ENCODE peak calls at places on chromosome 11, in ten cellular contexts. O is spleen, E is IMR-90, V is stomach, J is Peyer's patch, U is ovary, X is esophagus squamous epithelium, D is body of pancreas, P is H1, Z is uterus. I is an unnamed sample. For H3K9me3, the result is how much of the 10 kb centered on the place peaks cover.

GRCh38 chr11:44601471-44602370 is 36.3 kb downstream of the CD82 start:
- DNase-seq in E (no peak), V (no peak), D (no peak), U (no peak), O (peak), P (no peak), J (peak), Z (no peak), X (no peak), I (no peak)

GRCh38 chr11:14373941-14374646 is 15.1 kb upstream of the RRAS2 start:
- DNase-seq in J (no peak), U (no peak), Z (peak), E (peak), X (no peak), D (peak), V (peak), P (no peak), O (no peak), I (peak)

GRCh38 chr11:91435694-91436375 is 788.8 kb upstream of the FAT3 start:
- DNase-seq in V (peak), J (no peak), U (no peak), E (no peak), Z (no peak), X (no peak), O (no peak), P (peak), D (no peak), I (no peak)

GRCh38 chr11:111454561-111455192 is 57.5 kb downstream of the BTG4 start:
- DNase-seq in D (no peak), E (peak), U (no peak), O (no peak), X (no peak), J (no peak), Z (no peak), P (no peak), V (no peak), I (peak)

GRCh38 chr11:27296406-27296994 is 66.5 kb downstream of the CCDC34 start:
- DNase-seq in D (no peak), V (no peak), U (no peak), O (no peak), X (no peak), Z (no peak), J (no peak), P (no peak), E (peak), I (no peak)

GRCh38 chr11:2223153-2223794 is 47.1 kb downstream of the ASCL2 start:
- DNase-seq in E (no peak), X (no peak), V (no peak), D (no peak), U (no peak), J (no peak), Z (no peak), O (no peak), P (no peak), I (no peak)

GRCh38 chr11:43957571-43957970 is 15.1 kb downstream of the C11orf96 start:
- DNase-seq in U (no peak), X (no peak), Z (no peak), J (no peak), D (no peak), O (no peak), V (no peak), E (no peak), P (no peak), I (no peak)

GRCh38 chr11:37313266-37313665 is 715.2 kb upstream of the RAG2 start:
- DNase-seq in D (no peak), X (no peak), V (no peak), E (no peak), P (no peak), O (no peak), U (no peak), Z (no peak), J (no peak), I (no peak)

GRCh38 chr11:129372609-129373488 is 2.8 kb upstream of the BARX2 start:
- DNase-seq in O (no peak), U (no peak), E (no peak), X (no peak), V (no peak), P (no peak), Z (no peak), J (no peak), D (no peak), I (no peak)

GRCh38 chr11:2570841-2571597 is 126.2 kb downstream of the KCNQ1 start:
- DNase-seq in D (no peak), O (peak), P (no peak), X (no peak), V (no peak), E (no peak), U (no peak), J (no peak), Z (no peak), I (no peak)

GRCh38 chr11:108364159-108364558 is 103.2 kb downstream of the C11orf65 start:
- DNase-seq in X (no peak), J (no peak), V (no peak), U (no peak), E (peak), Z (no peak), O (no peak), D (no peak), P (no peak), I (no peak)

GRCh38 chr11:122422707-122423106 is 232.8 kb upstream of the UBASH3B start:
- DNase-seq in Z (no peak), V (no peak), E (peak), J (no peak), U (no peak), X (no peak), O (no peak), D (no peak), P (no peak), I (no peak)

GRCh38 chr11:56271092-56271491 is 2.9 kb upstream of the OR5T1 start:
- DNase-seq in P (no peak), E (no peak), V (no peak), O (no peak), D (no peak), X (no peak), J (no peak), Z (no peak), U (no peak), I (no peak)

GRCh38 chr11:118180300-118180703 is 3.9 kb upstream of the SCN2B start:
- DNase-seq in V (no peak), X (no peak), J (no peak), E (no peak), D (no peak), U (peak), Z (peak), P (no peak), O (no peak), I (peak)

GRCh38 chr11:110251837-110252236 is 44.6 kb downstream of the RDX start:
- DNase-seq in J (no peak), O (no peak), P (no peak), V (peak), Z (no peak), E (peak), U (no peak), D (peak), X (no peak), I (no peak)

GRCh38 chr11:111977141-111978027 is 40.2 kb downstream of the DIXDC1 start:
- DNase-seq in P (no peak), D (peak), E (no peak), U (peak), X (no peak), J (no peak), V (peak), O (peak), Z (peak), I (peak)

GRCh38 chr11:69801513-69802335 is 17.5 kb downstream of the FGF3 start:
- DNase-seq in Z (no peak), X (no peak), P (peak), E (no peak), O (no peak), D (peak), U (no peak), V (peak), J (no peak), I (no peak)

GRCh38 chr11:120134106-120134930 is 3.6 kb downstream of the TRIM29 start:
- DNase-seq in J (peak), Z (no peak), V (peak), P (no peak), D (peak), U (no peak), E (no peak), X (no peak), O (peak), I (no peak)

GRCh38 chr11:108405706-108406105 is 61.6 kb downstream of the C11orf65 start:
- DNase-seq in P (no peak), J (no peak), U (no peak), V (no peak), X (no peak), Z (no peak), O (no peak), E (peak), D (no peak), I (no peak)

GRCh38 chr11:20243974-20244373 is 83.7 kb upstream of the DBX1 start:
- DNase-seq in V (no peak), D (no peak), P (no peak), E (no peak), Z (no peak), X (no peak), O (no peak), U (no peak), J (no peak), I (no peak)

GRCh38 chr11:43736502-43737193 is 56.1 kb downstream of the HSD17B12 start:
- DNase-seq in O (no peak), V (no peak), X (no peak), U (no peak), P (no peak), J (no peak), D (no peak), E (peak), Z (no peak), I (no peak)

GRCh38 chr11:132886335-132886734 is 646.0 kb downstream of the OPCML start:
- DNase-seq in O (no peak), P (no peak), U (no peak), D (no peak), V (no peak), Z (no peak), X (no peak), E (peak), J (no peak), I (no peak)

GRCh38 chr11:70666336-70666735 is 268.0 kb downstream of the CTTN start:
- DNase-seq in V (no peak), D (no peak), J (no peak), Z (no peak), O (no peak), E (no peak), U (no peak), X (no peak), P (no peak), I (no peak)

GRCh38 chr11:36878747-36879146 is 280.7 kb upstream of the RAG2 start:
- DNase-seq in V (no peak), D (no peak), E (no peak), J (no peak), O (no peak), U (no peak), X (no peak), Z (no peak), P (no peak), I (no peak)

GRCh38 chr11:20458905-20459632 is 71.6 kb downstream of the PRMT3 start:
- DNase-seq in V (no peak), P (no peak), D (no peak), U (no peak), X (no peak), Z (no peak), E (no peak), J (no peak), O (no peak), I (no peak)

GRCh38 chr11:125141686-125142535 is 22.6 kb upstream of the PKNOX2 start:
- DNase-seq in D (peak), V (peak), U (peak), Z (no peak), E (peak), O (peak), P (no peak), J (peak), X (no peak), I (peak)

GRCh38 chr11:100941033-100941432 is 188.6 kb downstream of the PGR start:
- DNase-seq in O (no peak), X (no peak), Z (no peak), V (no peak), E (no peak), P (no peak), D (no peak), U (no peak), J (no peak), I (no peak)

GRCh38 chr11:11510939-11511338 is 110.9 kb downstream of the GALNT18 start:
- DNase-seq in E (peak), D (no peak), P (no peak), U (no peak), Z (peak), O (no peak), X (no peak), V (no peak), J (no peak), I (no peak)

GRCh38 chr11:100632970-100633452 is 54.1 kb upstream of the ARHGAP42 start:
- DNase-seq in U (peak), E (peak), Z (peak), J (no peak), O (no peak), D (peak), P (no peak), V (peak), X (no peak), I (peak)

GRCh38 chr11:45266693-45267451 is 19.3 kb downstream of the SYT13 start:
- DNase-seq in P (no peak), D (no peak), E (no peak), Z (no peak), V (no peak), J (no peak), X (no peak), U (no peak), O (no peak), I (no peak)

GRCh38 chr11:27509953-27510352 is 3.4 kb upstream of the LIN7C start:
- DNase-seq in Z (no peak), O (no peak), V (no peak), P (no peak), X (no peak), J (no peak), E (no peak), D (no peak), U (no peak), I (no peak)

GRCh38 chr11:46912526-46913150 is 5.7 kb downstream of the LRP4 start:
- DNase-seq in U (no peak), E (no peak), X (no peak), Z (no peak), P (peak), O (no peak), V (no peak), J (no peak), D (no peak), I (no peak)

GRCh38 chr11:134481135-134481534 is 69.1 kb upstream of the B3GAT1 start:
- DNase-seq in Z (no peak), V (no peak), P (no peak), D (no peak), O (no peak), X (no peak), J (no peak), U (no peak), E (no peak), I (no peak)

GRCh38 chr11:13283636-13284035 is 6.0 kb downstream of the BMAL1 start:
- DNase-seq in U (no peak), E (no peak), X (no peak), D (no peak), V (no peak), P (peak), J (no peak), Z (no peak), O (no peak), I (no peak)

GRCh38 chr11:122032317-122032716 is 83.7 kb downstream of the BLID start:
- DNase-seq in E (no peak), U (no peak), J (no peak), D (no peak), V (no peak), X (no peak), O (no peak), Z (peak), P (no peak), I (no peak)

GRCh38 chr11:125166347-125166841 is 1.8 kb downstream of the PKNOX2 start:
- DNase-seq in V (no peak), E (no peak), D (peak), Z (peak), U (peak), P (no peak), O (no peak), X (no peak), J (no peak), I (no peak)

GRCh38 chr11:67576742-67577475 is 6.7 kb upstream of the GSTP1 start:
- DNase-seq in P (no peak), D (no peak), J (no peak), X (no peak), O (no peak), E (no peak), Z (no peak), V (no peak), U (no peak), I (no peak)
- TF ChIP-seq CTCF in P (peak), D (no peak), J (peak), X (no peak), O (no peak), E (no peak), Z (no peak), V (no peak), U (no peak), I (no peak)

GRCh38 chr11:65429724-65430405 is 7.3 kb downstream of the NEAT1 start:
- DNase-seq in J (peak), V (peak), O (peak), P (no peak), E (peak), X (no peak), U (peak), Z (peak), D (peak), I (peak)

GRCh38 chr11:65428578-65429068 is 6.0 kb downstream of the NEAT1 start:
- DNase-seq in Z (peak), D (peak), V (peak), U (peak), X (no peak), E (no peak), O (peak), P (no peak), J (peak), I (peak)

GRCh38 chr11:65427691-65428577 is 5.3 kb downstream of the NEAT1 start:
- DNase-seq in Z (peak), J (peak), D (peak), U (peak), X (no peak), P (no peak), V (peak), E (peak), O (peak), I (no peak)

GRCh38 chr11:65430406-65431217 is 8.0 kb downstream of the NEAT1 start:
- DNase-seq in D (peak), Z (peak), X (no peak), J (peak), U (no peak), O (no peak), E (peak), V (peak), P (no peak), I (no peak)

DNA sequence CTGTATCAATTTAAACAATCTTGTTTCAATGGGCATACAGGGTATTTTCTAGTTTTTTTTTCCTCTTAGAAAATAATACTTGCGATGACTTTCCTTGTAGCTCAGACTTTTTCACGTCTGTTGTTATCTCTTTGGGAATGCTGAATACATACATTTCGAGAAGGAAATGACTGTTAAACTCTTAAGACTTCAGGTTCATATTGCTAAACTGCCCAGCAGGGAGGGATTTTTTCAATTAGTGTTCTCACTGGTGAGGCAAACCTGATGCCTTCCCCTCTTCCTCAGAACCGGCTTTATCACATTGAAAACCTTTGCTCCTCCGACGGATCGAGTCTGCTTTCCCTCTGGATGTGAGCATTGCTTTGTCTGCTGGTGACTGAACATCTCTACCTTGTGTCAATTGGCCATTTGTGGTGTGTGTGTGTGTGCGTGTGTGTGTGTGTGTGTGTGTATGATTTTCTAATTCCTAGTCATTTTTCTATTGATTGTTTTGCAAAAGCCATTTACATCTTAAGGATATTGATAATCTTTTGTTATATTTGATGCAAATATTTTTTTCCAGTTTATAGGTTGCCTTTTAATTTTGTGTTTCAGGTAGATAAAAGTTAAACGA is 6.6 kb downstream of the NEAT1 start:
- DNase-seq in E (peak), D (peak), J (peak), P (no peak), Z (peak), U (peak), X (no peak), V (peak), O (no peak), I (no peak)
- TF ChIP-seq POLR2A in E (peak), D (no peak), J (peak), P (no peak), Z (peak), U (peak), X (peak), V (peak), O (peak), I (peak)

GRCh38 chr11:83998921-83999320 is 712.8 kb upstream of the CCDC90B start:
- DNase-seq in Z (no peak), E (no peak), D (no peak), V (no peak), X (no peak), J (no peak), O (peak), P (no peak), U (no peak), I (no peak)
- H3K9me3 ChIP-seq in Z (under half), E (under half), D (under half), V (under half), X (under half), J (under half), O (half or more), P (under half), U (under half), I (under half)

DNA sequence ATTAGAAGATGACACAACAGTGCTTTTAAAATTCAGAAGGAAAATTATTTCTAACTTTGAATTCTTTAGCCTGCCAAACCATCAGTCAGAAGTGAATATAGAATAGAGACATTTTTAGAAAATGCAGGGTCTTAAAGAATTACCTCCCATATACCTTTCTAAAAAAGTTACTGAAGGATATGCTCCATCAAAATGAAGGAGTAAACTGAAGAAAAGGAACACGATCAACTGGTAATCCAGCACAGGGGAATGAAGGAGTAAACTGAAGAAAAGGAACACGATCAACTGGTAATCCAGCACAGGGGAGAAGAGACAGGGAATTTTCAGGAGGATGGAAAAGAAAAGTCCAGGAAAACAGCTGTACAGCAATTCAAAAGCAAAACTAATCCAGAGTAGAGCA is 75.4 kb upstream of the LDLRAD3 start:
- DNase-seq in E (no peak), Z (no peak), D (no peak), U (no peak), V (no peak), P (no peak), O (no peak), J (no peak), X (no peak), I (no peak)
- TF ChIP-seq CTCF in E (no peak), Z (no peak), D (no peak), U (no peak), V (no peak), P (no peak), O (no peak), J (no peak), X (no peak), I (no peak)

DNA sequence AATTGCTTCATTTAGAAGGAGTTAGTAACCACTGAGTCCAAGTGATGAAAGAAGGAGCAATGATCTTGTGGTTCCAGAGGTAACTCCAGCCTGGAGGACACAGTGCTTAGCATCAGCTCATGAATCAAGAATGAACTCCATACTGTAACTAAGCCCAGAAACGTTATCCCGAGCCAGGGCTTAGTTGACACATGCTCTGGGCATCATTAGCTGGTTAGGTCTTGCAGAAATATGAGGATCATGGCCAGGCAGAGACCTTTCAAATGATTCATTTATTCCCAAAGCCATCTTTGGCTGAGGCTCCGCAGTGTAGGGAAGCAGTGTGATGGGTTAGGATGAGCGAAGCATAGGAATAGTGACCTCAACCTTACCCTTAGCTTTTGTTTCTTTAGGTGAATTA is 277.4 kb downstream of the FAM76B start:
- DNase-seq in E (peak), Z (peak), U (peak), J (no peak), V (no peak), D (no peak), O (no peak), X (no peak), P (no peak), I (no peak)
- TF ChIP-seq POLR2A in E (no peak), Z (no peak), U (no peak), J (no peak), V (no peak), D (no peak), O (no peak), X (no peak), P (no peak), I (no peak)

DNA sequence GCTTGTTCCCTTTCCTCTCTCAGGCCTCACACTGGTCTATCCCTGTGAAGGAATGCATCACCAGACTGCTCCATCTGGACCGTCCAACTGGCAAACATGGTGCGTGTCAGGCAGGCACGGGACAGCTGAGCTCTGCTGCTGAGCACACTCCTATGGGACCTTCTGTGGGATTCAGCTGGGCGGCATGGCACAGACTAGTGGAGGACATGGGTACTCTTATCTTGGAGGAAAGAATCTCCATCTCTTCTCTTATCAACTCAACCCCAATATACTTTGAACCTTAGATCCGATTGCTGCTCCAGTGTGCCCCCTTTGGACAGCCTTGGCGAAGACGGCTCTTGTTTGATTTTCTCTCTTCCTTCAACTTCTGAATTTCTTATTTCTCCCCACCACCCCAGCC is 593.6 kb downstream of the ETS1 start:
- DNase-seq in X (no peak), E (no peak), J (no peak), P (peak), D (no peak), V (no peak), O (no peak), U (no peak), Z (no peak), I (no peak)
- H3K9me3 ChIP-seq in X (under half), E (under half), J (under half), P (under half), D (under half), V (under half), O (under half), U (under half), Z (under half), I (under half)

GRCh38 chr11:75574698-75575265 is 12.7 kb downstream of the SERPINH1 start:
- DNase-seq in U (peak), Z (no peak), O (no peak), V (no peak), P (no peak), X (no peak), J (no peak), E (no peak), D (no peak), I (no peak)
- TF ChIP-seq CTCF in U (peak), Z (no peak), O (no peak), V (no peak), P (peak), X (no peak), J (no peak), E (peak), D (no peak), I (no peak)